ENCODE peak calls at places on chromosomes 7 and 10, in ten cellular contexts. One of them, this sample, is unnamed.
A peak's percentile ranks its signal among the peaks of the same experiment; 100 is the strongest.

GRCh38 chr10:93813507-93814465 is 56.0 kb downstream of the LGI1 start:
- DNase-seq in heart left ventricle: peak; percentile 22
- DNase-seq in gastrocnemius medialis: peak; percentile 33
- DNase-seq in NB4: peak; percentile 71
- DNase-seq in ovary: no peak
- DNase-seq in adrenal gland: peak; percentile 62
- DNase-seq in lower leg skin: no peak
- DNase-seq in H54: peak; percentile 43
- DNase-seq in body of pancreas: peak; percentile 82
- DNase-seq in right lobe of liver: peak; percentile 78
- DNase-seq in this sample: peak; percentile 56

GRCh38 chr10:15695852-15696251 is 23.9 kb downstream of the ITGA8 start:
- DNase-seq in H54: no peak
- DNase-seq in heart left ventricle: no peak
- DNase-seq in NB4: no peak
- DNase-seq in ovary: no peak
- DNase-seq in gastrocnemius medialis: peak; percentile 25
- DNase-seq in right lobe of liver: no peak
- DNase-seq in lower leg skin: no peak
- DNase-seq in adrenal gland: no peak
- DNase-seq in body of pancreas: no peak
- DNase-seq in this sample: no peak

GRCh38 chr7:117385340-117386124 is 41.8 kb downstream of the ASZ1 start:
- DNase-seq in NB4: peak; percentile 28
- DNase-seq in heart left ventricle: no peak
- DNase-seq in ovary: no peak
- DNase-seq in H54: no peak
- DNase-seq in adrenal gland: no peak
- DNase-seq in body of pancreas: no peak
- DNase-seq in right lobe of liver: no peak
- DNase-seq in gastrocnemius medialis: no peak
- DNase-seq in lower leg skin: no peak
- DNase-seq in this sample: no peak

GRCh38 chr7:137081276-137081675 is 212.8 kb downstream of the CHRM2 start:
- DNase-seq in lower leg skin: no peak
- DNase-seq in heart left ventricle: no peak
- DNase-seq in NB4: no peak
- DNase-seq in adrenal gland: no peak
- DNase-seq in gastrocnemius medialis: no peak
- DNase-seq in right lobe of liver: no peak
- DNase-seq in body of pancreas: no peak
- DNase-seq in ovary: no peak
- DNase-seq in H54: no peak
- DNase-seq in this sample: no peak

GRCh38 chr7:63105978-63106377 is 892.7 kb upstream of the ZNF722 start:
- DNase-seq in right lobe of liver: no peak
- DNase-seq in ovary: no peak
- DNase-seq in gastrocnemius medialis: no peak
- DNase-seq in NB4: no peak
- DNase-seq in adrenal gland: no peak
- DNase-seq in body of pancreas: no peak
- DNase-seq in H54: no peak
- DNase-seq in lower leg skin: no peak
- DNase-seq in heart left ventricle: no peak
- DNase-seq in this sample: no peak

GRCh38 chr7:138802706-138803105 is 4.7 kb upstream of the ATP6V0A4 start:
- DNase-seq in ovary: no peak
- DNase-seq in body of pancreas: no peak
- DNase-seq in H54: no peak
- DNase-seq in gastrocnemius medialis: no peak
- DNase-seq in NB4: no peak
- DNase-seq in lower leg skin: no peak
- DNase-seq in right lobe of liver: no peak
- DNase-seq in adrenal gland: no peak
- DNase-seq in heart left ventricle: no peak
- DNase-seq in this sample: no peak

GRCh38 chr7:85529197-85529596 is 342.3 kb upstream of the SEMA3D start:
- DNase-seq in heart left ventricle: no peak
- DNase-seq in lower leg skin: peak; percentile 14
- DNase-seq in adrenal gland: peak; percentile 39
- DNase-seq in NB4: no peak
- DNase-seq in H54: no peak
- DNase-seq in ovary: no peak
- DNase-seq in body of pancreas: peak; percentile 63
- DNase-seq in right lobe of liver: peak; percentile 73
- DNase-seq in gastrocnemius medialis: no peak
- DNase-seq in this sample: no peak

GRCh38 chr10:84424731-84425165 is 96.4 kb downstream of the CCSER2 start:
- DNase-seq in ovary: peak; percentile 81
- DNase-seq in right lobe of liver: peak; percentile 59
- DNase-seq in lower leg skin: peak; percentile 90
- DNase-seq in H54: peak; percentile 50
- DNase-seq in adrenal gland: peak; percentile 53
- DNase-seq in gastrocnemius medialis: peak; percentile 96
- DNase-seq in heart left ventricle: peak; percentile 89
- DNase-seq in body of pancreas: peak; percentile 85
- DNase-seq in NB4: peak; percentile 11
- DNase-seq in this sample: no peak

GRCh38 chr7:29987821-29988317 is 1.7 kb downstream of the SCRN1 start:
- DNase-seq in gastrocnemius medialis: no peak
- DNase-seq in body of pancreas: peak; percentile 17
- DNase-seq in NB4: no peak
- DNase-seq in adrenal gland: no peak
- DNase-seq in ovary: no peak
- DNase-seq in H54: peak; percentile 78
- DNase-seq in right lobe of liver: no peak
- DNase-seq in lower leg skin: no peak
- DNase-seq in heart left ventricle: no peak
- DNase-seq in this sample: no peak

GRCh38 chr10:45373783-45374450 is at the start of gene ALOX5:
- DNase-seq in ovary: peak; percentile 38
- DNase-seq in gastrocnemius medialis: no peak
- DNase-seq in body of pancreas: peak; percentile 93
- DNase-seq in lower leg skin: no peak
- DNase-seq in right lobe of liver: peak; percentile 80
- DNase-seq in heart left ventricle: peak; percentile 68
- DNase-seq in adrenal gland: peak; percentile 64
- DNase-seq in NB4: peak; percentile 64
- DNase-seq in H54: no peak
- DNase-seq in this sample: peak; percentile 82

DNA sequence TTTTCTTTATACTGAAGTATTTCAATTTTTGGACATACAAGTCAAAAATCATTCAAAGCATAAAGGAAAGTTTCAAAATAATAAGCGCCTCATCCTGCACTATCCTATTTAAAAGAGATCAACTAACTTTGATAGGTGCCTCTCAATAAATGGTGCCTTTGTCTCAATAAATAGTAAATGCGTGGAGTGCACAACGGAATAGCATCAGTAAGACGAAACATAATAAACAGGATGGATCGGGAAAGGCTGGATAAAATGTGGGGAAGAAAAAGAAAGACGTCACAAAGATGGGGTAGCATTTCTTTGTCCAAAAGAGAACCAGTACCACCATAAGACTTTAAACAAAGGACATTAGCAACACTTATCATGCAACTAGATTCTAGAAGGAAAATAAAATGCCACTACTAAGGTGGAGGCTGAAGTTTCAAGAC is 574 bp upstream of the PRKAR2B start:
- DNase-seq in lower leg skin: no peak
- DNase-seq in adrenal gland: no peak
- DNase-seq in H54: no peak
- DNase-seq in body of pancreas: no peak
- DNase-seq in gastrocnemius medialis: no peak
- DNase-seq in heart left ventricle: no peak
- DNase-seq in NB4: no peak
- DNase-seq in right lobe of liver: no peak
- DNase-seq in ovary: no peak
- DNase-seq in this sample: no peak
- TF ChIP-seq POLR2A in lower leg skin: no peak
- TF ChIP-seq POLR2A in adrenal gland: no peak
- TF ChIP-seq POLR2A in H54: no peak
- TF ChIP-seq POLR2A in body of pancreas: no peak
- TF ChIP-seq POLR2A in gastrocnemius medialis: no peak
- TF ChIP-seq POLR2A in heart left ventricle: no peak
- TF ChIP-seq POLR2A in NB4: no peak
- TF ChIP-seq POLR2A in right lobe of liver: no peak
- TF ChIP-seq POLR2A in ovary: no peak
- TF ChIP-seq POLR2A in this sample: no peak

GRCh38 chr7:134782121-134782623 is 2.7 kb downstream of the CALD1 start:
- DNase-seq in adrenal gland: no peak
- DNase-seq in right lobe of liver: no peak
- DNase-seq in heart left ventricle: no peak
- DNase-seq in lower leg skin: peak; percentile 10
- DNase-seq in NB4: no peak
- DNase-seq in ovary: no peak
- DNase-seq in H54: no peak
- DNase-seq in body of pancreas: no peak
- DNase-seq in gastrocnemius medialis: no peak
- DNase-seq in this sample: no peak
- TF ChIP-seq POLR2A in adrenal gland: no peak
- TF ChIP-seq POLR2A in right lobe of liver: no peak
- TF ChIP-seq POLR2A in heart left ventricle: no peak
- TF ChIP-seq POLR2A in lower leg skin: no peak
- TF ChIP-seq POLR2A in NB4: no peak
- TF ChIP-seq POLR2A in ovary: no peak
- TF ChIP-seq POLR2A in H54: no peak
- TF ChIP-seq POLR2A in body of pancreas: no peak
- TF ChIP-seq POLR2A in gastrocnemius medialis: no peak
- TF ChIP-seq POLR2A in this sample: no peak

DNA sequence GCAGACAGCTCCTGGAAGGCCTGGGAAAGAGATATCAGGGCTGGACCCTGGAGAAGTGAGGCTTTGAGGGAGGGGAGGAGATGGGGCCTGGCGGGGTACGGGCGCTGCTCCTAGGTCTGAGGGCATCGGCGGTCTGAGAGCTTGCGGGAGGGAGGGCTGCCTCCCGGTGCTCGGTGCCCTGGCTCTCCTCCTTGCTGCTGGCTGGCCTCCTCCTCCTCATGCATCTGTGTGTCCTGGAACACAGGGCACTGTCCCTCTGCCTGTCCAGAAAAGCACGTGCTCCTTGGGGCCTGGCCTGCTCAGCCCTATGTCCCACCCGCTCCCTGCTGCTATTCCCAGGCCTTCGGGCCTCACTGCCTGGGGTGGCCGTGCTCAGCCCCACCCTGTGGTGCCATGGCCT is 166.9 kb downstream of the RNF216 start:
- DNase-seq in body of pancreas: no peak
- DNase-seq in lower leg skin: no peak
- DNase-seq in H54: no peak
- DNase-seq in right lobe of liver: no peak
- DNase-seq in gastrocnemius medialis: no peak
- DNase-seq in NB4: no peak
- DNase-seq in ovary: no peak
- DNase-seq in adrenal gland: no peak
- DNase-seq in heart left ventricle: no peak
- DNase-seq in this sample: no peak
- TF ChIP-seq POLR2A in body of pancreas: no peak
- TF ChIP-seq POLR2A in lower leg skin: no peak
- TF ChIP-seq POLR2A in H54: no peak
- TF ChIP-seq POLR2A in right lobe of liver: no peak
- TF ChIP-seq POLR2A in gastrocnemius medialis: no peak
- TF ChIP-seq POLR2A in NB4: no peak
- TF ChIP-seq POLR2A in ovary: no peak
- TF ChIP-seq POLR2A in adrenal gland: no peak
- TF ChIP-seq POLR2A in heart left ventricle: no peak
- TF ChIP-seq POLR2A in this sample: no peak

DNA sequence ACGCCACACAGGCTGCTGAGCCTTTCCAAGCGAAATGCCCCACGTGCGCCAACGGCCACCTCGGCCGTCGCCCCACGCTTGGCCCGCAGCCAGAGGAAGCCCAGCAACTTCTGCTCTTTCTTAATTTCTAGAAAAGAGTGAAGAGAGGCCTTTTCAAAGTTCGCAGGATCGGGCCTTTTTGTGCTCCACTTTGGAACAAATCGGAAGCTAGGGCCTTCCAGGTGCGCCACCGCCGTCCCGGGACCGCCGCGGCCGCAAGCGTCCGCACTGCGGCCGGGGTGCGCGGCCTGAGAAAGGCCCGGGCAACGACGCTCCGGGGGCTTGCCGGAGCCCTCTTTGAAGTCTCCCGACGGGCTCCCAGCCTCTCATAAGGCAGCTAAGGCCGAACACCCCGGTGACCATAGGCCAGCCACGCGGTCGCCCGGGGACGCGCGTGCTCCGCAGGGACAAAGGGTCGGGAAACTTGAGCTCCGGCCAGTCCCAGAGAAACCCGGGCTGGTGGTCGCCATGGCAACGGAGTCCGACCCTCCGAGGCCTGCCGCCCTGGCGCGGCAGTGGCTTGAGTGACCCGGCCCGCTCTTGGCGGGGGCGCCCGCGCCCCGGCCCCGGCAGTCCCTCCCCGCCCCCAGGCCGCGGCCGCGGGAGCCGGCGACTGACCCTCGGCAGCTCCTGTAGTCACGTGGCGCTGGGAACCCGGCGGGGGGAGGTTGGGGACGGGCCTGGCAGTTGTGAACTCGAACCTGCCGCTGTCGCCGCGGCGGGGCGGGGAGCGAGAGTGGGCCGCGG is at the start of gene REPIN1:
- DNase-seq in gastrocnemius medialis: peak; percentile 94
- DNase-seq in ovary: peak; percentile 93
- DNase-seq in body of pancreas: peak; percentile 92
- DNase-seq in NB4: peak; percentile 95
- DNase-seq in lower leg skin: peak; percentile 85
- DNase-seq in heart left ventricle: peak; percentile 95
- DNase-seq in right lobe of liver: peak; percentile 96
- DNase-seq in H54: peak; percentile 76
- DNase-seq in adrenal gland: peak; percentile 95
- DNase-seq in this sample: peak; percentile 93
- TF ChIP-seq POLR2A in gastrocnemius medialis: peak; percentile 89
- TF ChIP-seq POLR2A in ovary: peak; percentile 78
- TF ChIP-seq POLR2A in body of pancreas: peak; percentile 68
- TF ChIP-seq POLR2A in NB4: peak; percentile 52
- TF ChIP-seq POLR2A in lower leg skin: no peak
- TF ChIP-seq POLR2A in heart left ventricle: no peak
- TF ChIP-seq POLR2A in right lobe of liver: peak; percentile 86
- TF ChIP-seq POLR2A in H54: peak; percentile 67
- TF ChIP-seq POLR2A in adrenal gland: peak; percentile 85
- TF ChIP-seq POLR2A in this sample: peak; percentile 68

GRCh38 chr7:1956611-1957470 is 275.9 kb downstream of the MAD1L1 start:
- DNase-seq in H54: no peak
- DNase-seq in NB4: no peak
- DNase-seq in right lobe of liver: no peak
- DNase-seq in gastrocnemius medialis: no peak
- DNase-seq in heart left ventricle: no peak
- DNase-seq in ovary: no peak
- DNase-seq in lower leg skin: no peak
- DNase-seq in body of pancreas: no peak
- DNase-seq in adrenal gland: no peak
- DNase-seq in this sample: no peak
- TF ChIP-seq POLR2A in H54: no peak
- TF ChIP-seq POLR2A in NB4: no peak
- TF ChIP-seq POLR2A in right lobe of liver: no peak
- TF ChIP-seq POLR2A in gastrocnemius medialis: no peak
- TF ChIP-seq POLR2A in heart left ventricle: no peak
- TF ChIP-seq POLR2A in ovary: no peak
- TF ChIP-seq POLR2A in lower leg skin: no peak
- TF ChIP-seq POLR2A in body of pancreas: no peak
- TF ChIP-seq POLR2A in adrenal gland: no peak
- TF ChIP-seq POLR2A in this sample: no peak

This sample was measured in erythroblast.